ENCODE peak calls at places on chromosomes 1 and 21, in nine cellular contexts. W is endothelial cell, A is brain microvascular endothelial cell, L is GM06990, D is tibial nerve, X is uterus, G is GM13976, F is AG09309, Z is neural progenitor cell. K is an unnamed sample.

GRCh38 chr1:61092643-61093042 is 10.3 kb downstream of the NFIA start:
- DNase-seq in Z (no peak), G (no peak), D (no peak), F (no peak), X (no peak), W (no peak), A (no peak), L (no peak), K (no peak)

GRCh38 chr1:46691997-46692790 is 20.5 kb downstream of the TEX38 start:
- DNase-seq in A (no peak), Z (no peak), G (no peak), F (no peak), X (no peak), L (no peak), D (no peak), W (no peak), K (no peak)

GRCh38 chr1:66705100-66705499 is 47.2 kb upstream of the DYNLT5 start:
- DNase-seq in A (peak; percentile 52), W (no peak), G (no peak), F (peak; percentile 50), Z (no peak), X (no peak), L (no peak), D (no peak), K (no peak)

GRCh38 chr1:111030590-111030989 is 66.9 kb upstream of the LRIF1 start:
- DNase-seq in G (peak; percentile 51), A (peak; percentile 66), D (no peak), X (no peak), F (peak; percentile 32), Z (peak; percentile 74), W (peak; percentile 59), L (peak; percentile 41), K (peak; percentile 58)

GRCh38 chr1:182889997-182890396 is 50.9 kb downstream of the DHX9 start:
- DNase-seq in X (no peak), G (no peak), F (no peak), D (no peak), L (no peak), A (no peak), W (no peak), Z (no peak), K (peak; percentile 7)

GRCh38 chr1:29312469-29313466 is 76.4 kb downstream of the PTPRU start:
- DNase-seq in D (no peak), F (no peak), X (peak; percentile 8), W (no peak), Z (peak; percentile 23), A (no peak), G (peak; percentile 16), L (no peak), K (no peak)

GRCh38 chr1:92483442-92484170 is 3.1 kb downstream of the GFI1 start:
- DNase-seq in L (peak; percentile 52), D (no peak), X (no peak), G (peak; percentile 60), Z (peak; percentile 66), W (no peak), A (no peak), F (no peak), K (peak; percentile 56)

GRCh38 chr1:248695451-248696132 is 7.0 kb downstream of the OR14I1 start:
- DNase-seq in D (no peak), L (no peak), W (no peak), A (peak; percentile 1), G (no peak), X (no peak), Z (no peak), F (peak; percentile 16), K (no peak)

GRCh38 chr21:36491191-36491916 is 11.4 kb upstream of the CLDN14 start:
- DNase-seq in W (no peak), Z (peak; percentile 26), A (peak; percentile 81), D (no peak), X (no peak), F (peak; percentile 61), G (no peak), L (no peak), K (no peak)

GRCh38 chr1:100130552-100131077 is 2.1 kb downstream of the SASS6 start:
- DNase-seq in W (no peak), D (no peak), L (no peak), A (no peak), G (no peak), Z (no peak), X (no peak), F (no peak), K (no peak)

GRCh38 chr1:100137602-100138001 is 4.6 kb downstream of the TRMT13 start:
- DNase-seq in L (no peak), X (no peak), D (no peak), A (no peak), F (no peak), G (no peak), Z (no peak), W (no peak), K (no peak)

GRCh38 chr1:100132566-100133477 is at the start of the genes SASS6 and TRMT13:
- DNase-seq in F (peak; percentile 94), L (peak; percentile 89), A (peak; percentile 99), G (peak; percentile 88), X (peak; percentile 96), Z (peak; percentile 97), D (peak; percentile 89), W (peak; percentile 87), K (peak; percentile 87)

GRCh38 chr1:100131623-100132022 is 1.1 kb downstream of the SASS6 start:
- DNase-seq in W (no peak), F (no peak), A (no peak), G (no peak), L (no peak), D (no peak), Z (no peak), X (no peak), K (no peak)

DNA sequence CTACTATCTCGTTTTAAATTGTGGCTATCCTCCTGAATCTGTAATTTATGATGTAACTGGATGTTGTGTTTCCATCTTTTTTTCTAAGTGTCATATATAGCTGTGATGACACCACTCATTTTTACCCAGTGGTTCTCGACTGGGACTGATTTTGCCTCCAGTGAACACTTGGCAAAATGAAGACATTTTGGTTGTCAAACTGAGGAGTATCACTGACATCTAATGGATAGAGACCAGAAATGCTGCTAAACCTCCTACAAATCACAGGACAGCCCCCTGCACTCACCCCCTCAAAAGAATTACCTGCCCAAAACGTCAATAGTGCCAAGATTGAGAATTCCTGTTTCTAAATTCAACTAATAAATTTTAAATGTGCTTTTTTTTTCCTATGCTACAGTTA is 1.9 kb downstream of the TRMT13 start:
- DNase-seq in G (no peak), X (no peak), W (no peak), Z (no peak), D (no peak), A (peak; percentile 2), F (peak; percentile 13), L (no peak), K (no peak)
- TF ChIP-seq CTCF in G (no peak), X (no peak), W (no peak), Z (no peak), D (no peak), A (no peak), F (no peak), L (peak; percentile 29), K (no peak)

GRCh38 chr1:233022246-233022645 is 71.8 kb downstream of the NTPCR start:
- DNase-seq in L (no peak), G (no peak), Z (no peak), X (no peak), F (no peak), W (no peak), A (no peak), D (no peak), K (no peak)

GRCh38 chr1:233025566-233025965 is 75.2 kb downstream of the NTPCR start:
- DNase-seq in X (no peak), F (no peak), D (no peak), A (no peak), G (no peak), Z (no peak), L (no peak), W (no peak), K (no peak)

GRCh38 chr1:233020441-233020840 is 70.0 kb downstream of the NTPCR start:
- DNase-seq in L (no peak), A (no peak), G (no peak), Z (peak; percentile 73), W (no peak), F (no peak), X (no peak), D (no peak), K (no peak)

GRCh38 chr1:233019921-233020320 is 69.5 kb downstream of the NTPCR start:
- DNase-seq in Z (no peak), F (no peak), L (no peak), W (no peak), A (no peak), X (no peak), G (no peak), D (no peak), K (no peak)

DNA sequence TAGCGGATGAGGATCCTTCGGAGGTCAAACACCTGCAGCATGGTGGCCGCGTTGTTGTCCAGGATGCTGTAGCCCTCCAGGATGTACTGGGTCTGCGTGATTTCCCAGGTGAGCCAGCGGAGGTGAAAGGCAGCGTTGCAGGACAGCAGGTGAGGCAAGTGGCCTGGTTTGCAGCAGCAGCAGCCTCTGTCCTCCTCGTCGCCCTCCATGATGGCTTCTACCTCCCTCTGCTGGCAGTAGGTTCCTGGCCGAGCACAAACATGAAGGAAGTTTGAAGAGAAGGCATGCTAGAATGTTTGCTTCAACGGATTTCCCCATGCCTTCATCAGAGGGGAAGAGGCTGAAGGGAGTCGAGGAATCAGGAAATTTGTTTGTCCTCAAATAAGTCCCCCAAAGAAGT is 74.7 kb downstream of the NTPCR start:
- DNase-seq in G (peak; percentile 42), W (peak; percentile 75), X (no peak), Z (peak; percentile 64), D (no peak), A (peak; percentile 29), L (no peak), F (no peak), K (peak; percentile 30)
- TF ChIP-seq CTCF in G (peak; percentile 26), W (peak; percentile 45), X (no peak), Z (peak; percentile 68), D (no peak), A (peak; percentile 77), L (peak; percentile 54), F (peak; percentile 58), K (no peak)

GRCh38 chr1:18575620-18576019 is 55.0 kb upstream of the PAX7 start:
- DNase-seq in Z (peak; percentile 90), D (peak; percentile 19), G (peak; percentile 80), W (peak; percentile 80), F (no peak), A (peak; percentile 20), X (no peak), L (no peak), K (peak; percentile 54)
- TF ChIP-seq CTCF in Z (peak; percentile 87), D (peak; percentile 59), G (peak; percentile 58), W (peak; percentile 66), F (peak; percentile 71), A (peak; percentile 26), X (no peak), L (peak; percentile 71), K (no peak)

DNA sequence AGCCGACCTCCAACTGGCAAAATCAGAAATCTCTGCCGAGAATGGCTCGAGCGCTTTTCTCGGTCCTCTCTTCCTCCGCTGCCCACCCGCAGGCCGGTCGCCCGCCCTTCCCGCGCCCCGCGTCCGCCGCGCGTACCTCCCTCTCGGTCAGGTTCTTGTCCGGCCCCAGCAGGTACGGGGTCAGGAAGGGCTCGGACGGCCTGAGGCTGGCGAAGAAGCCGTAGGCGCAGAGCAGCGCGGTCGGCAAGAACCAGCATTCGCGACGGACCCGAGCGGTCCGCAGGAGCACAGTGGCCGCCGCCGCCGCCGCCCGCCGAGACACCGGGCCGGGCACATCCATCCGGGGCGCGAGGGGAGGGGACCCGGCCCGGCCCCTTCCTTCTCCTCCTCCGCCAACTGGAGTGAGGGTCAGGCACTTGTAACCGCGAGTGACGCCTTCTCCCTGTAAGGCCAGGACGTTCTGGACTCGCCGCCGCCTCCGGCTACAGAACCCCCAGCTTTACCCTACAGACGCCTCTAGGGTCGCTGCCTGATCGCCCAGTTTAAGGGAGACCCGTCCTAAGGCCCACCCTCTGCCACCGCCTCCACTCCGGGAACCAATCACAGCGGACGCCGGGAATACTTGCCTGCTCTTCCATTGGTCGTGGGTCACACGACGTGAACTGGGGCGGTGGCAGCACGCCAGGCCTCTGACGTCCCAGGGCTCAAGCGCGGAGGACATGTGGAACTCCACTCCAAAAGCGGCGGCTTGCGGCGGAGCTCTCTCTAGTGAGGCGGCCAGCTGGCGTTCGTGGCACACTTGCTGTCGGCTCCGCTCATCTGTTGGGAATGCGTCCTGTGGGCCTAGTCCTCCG is at the start of gene SLC19A2:
- DNase-seq in X (peak; percentile 100), W (peak; percentile 93), L (peak; percentile 96), D (peak; percentile 100), F (peak; percentile 94), G (peak; percentile 98), Z (peak; percentile 99), A (peak; percentile 99), K (peak; percentile 97)
- TF ChIP-seq CTCF in X (peak; percentile 8), W (no peak), L (peak; percentile 33), D (peak; percentile 79), F (peak; percentile 23), G (peak; percentile 30), Z (peak; percentile 42), A (peak; percentile 48), K (peak; percentile 17)

K was measured in GM20000.